ENCODE peak calls at places on chromosomes 2 and 18, in eight cellular contexts. One of them, this sample, is unnamed.

GRCh38 chr2:132417430-132418035 is 928 bp downstream of the GPR39 start:
- DNase-seq in neural progenitor cell: no peak
- DNase-seq in mesenchymal stem cell: no peak
- DNase-seq in fibroblast of lung: no peak
- DNase-seq in aorta: no peak
- DNase-seq in lower lobe of right lung: no peak
- DNase-seq in fibroblast of pulmonary artery: no peak
- DNase-seq in fibroblast of mammary gland: no peak
- DNase-seq in this sample: no peak

GRCh38 chr2:98134601-98135000 is 47.6 kb downstream of the VWA3B start:
- DNase-seq in neural progenitor cell: no peak
- DNase-seq in mesenchymal stem cell: no peak
- DNase-seq in fibroblast of lung: no peak
- DNase-seq in aorta: no peak
- DNase-seq in lower lobe of right lung: no peak
- DNase-seq in fibroblast of pulmonary artery: peak
- DNase-seq in fibroblast of mammary gland: peak
- DNase-seq in this sample: peak

GRCh38 chr2:166373951-166374350 is 1.8 kb downstream of the SCN9A start:
- DNase-seq in neural progenitor cell: no peak
- DNase-seq in mesenchymal stem cell: peak
- DNase-seq in fibroblast of lung: peak
- DNase-seq in aorta: no peak
- DNase-seq in lower lobe of right lung: no peak
- DNase-seq in fibroblast of pulmonary artery: peak
- DNase-seq in fibroblast of mammary gland: peak
- DNase-seq in this sample: peak

GRCh38 chr18:2486426-2486825 is 84.9 kb downstream of the METTL4 start:
- DNase-seq in neural progenitor cell: no peak
- DNase-seq in mesenchymal stem cell: peak
- DNase-seq in fibroblast of lung: no peak
- DNase-seq in aorta: no peak
- DNase-seq in lower lobe of right lung: no peak
- DNase-seq in fibroblast of pulmonary artery: no peak
- DNase-seq in fibroblast of mammary gland: no peak
- DNase-seq in this sample: no peak

GRCh38 chr2:218882866-218883366 is 2.3 kb downstream of the WNT10A start:
- DNase-seq in neural progenitor cell: no peak
- DNase-seq in mesenchymal stem cell: no peak
- DNase-seq in fibroblast of lung: no peak
- DNase-seq in aorta: peak
- DNase-seq in lower lobe of right lung: no peak
- DNase-seq in fibroblast of pulmonary artery: no peak
- DNase-seq in fibroblast of mammary gland: peak
- DNase-seq in this sample: no peak

GRCh38 chr2:50512397-50512796 is 519.5 kb downstream of the NRXN1 start:
- DNase-seq in neural progenitor cell: peak
- DNase-seq in mesenchymal stem cell: no peak
- DNase-seq in fibroblast of lung: no peak
- DNase-seq in aorta: no peak
- DNase-seq in lower lobe of right lung: no peak
- DNase-seq in fibroblast of pulmonary artery: no peak
- DNase-seq in fibroblast of mammary gland: no peak
- DNase-seq in this sample: no peak

GRCh38 chr2:75003773-75004172 is 45.3 kb downstream of the POLE4 start:
- DNase-seq in neural progenitor cell: no peak
- DNase-seq in mesenchymal stem cell: no peak
- DNase-seq in fibroblast of lung: no peak
- DNase-seq in aorta: no peak
- DNase-seq in lower lobe of right lung: no peak
- DNase-seq in fibroblast of pulmonary artery: peak
- DNase-seq in fibroblast of mammary gland: no peak
- DNase-seq in this sample: no peak

GRCh38 chr2:68190991-68191731 is 33.5 kb downstream of the PNO1 start:
- DNase-seq in neural progenitor cell: no peak
- DNase-seq in mesenchymal stem cell: peak
- DNase-seq in fibroblast of lung: peak
- DNase-seq in aorta: no peak
- DNase-seq in lower lobe of right lung: no peak
- DNase-seq in fibroblast of pulmonary artery: peak
- DNase-seq in fibroblast of mammary gland: peak
- DNase-seq in this sample: peak

GRCh38 chr2:42795871-42796301 is 3.5 kb upstream of the HAAO start:
- DNase-seq in neural progenitor cell: no peak
- DNase-seq in mesenchymal stem cell: peak
- DNase-seq in fibroblast of lung: peak
- DNase-seq in aorta: no peak
- DNase-seq in lower lobe of right lung: no peak
- DNase-seq in fibroblast of pulmonary artery: no peak
- DNase-seq in fibroblast of mammary gland: peak
- DNase-seq in this sample: no peak

GRCh38 chr18:41977233-41977632 is 22.2 kb downstream of the PIK3C3 start:
- DNase-seq in neural progenitor cell: no peak
- DNase-seq in mesenchymal stem cell: no peak
- DNase-seq in fibroblast of lung: no peak
- DNase-seq in aorta: no peak
- DNase-seq in lower lobe of right lung: no peak
- DNase-seq in fibroblast of pulmonary artery: no peak
- DNase-seq in fibroblast of mammary gland: no peak
- DNase-seq in this sample: no peak

GRCh38 chr18:67919316-67919715 is 402.8 kb upstream of the DSEL start:
- DNase-seq in neural progenitor cell: no peak
- DNase-seq in mesenchymal stem cell: no peak
- DNase-seq in fibroblast of lung: no peak
- DNase-seq in aorta: no peak
- DNase-seq in lower lobe of right lung: no peak
- DNase-seq in fibroblast of pulmonary artery: no peak
- DNase-seq in fibroblast of mammary gland: peak
- DNase-seq in this sample: no peak

GRCh38 chr2:66803651-66804050 is 368.7 kb downstream of the MEIS1 start:
- DNase-seq in neural progenitor cell: no peak
- DNase-seq in mesenchymal stem cell: no peak
- DNase-seq in fibroblast of lung: peak
- DNase-seq in aorta: no peak
- DNase-seq in lower lobe of right lung: no peak
- DNase-seq in fibroblast of pulmonary artery: peak
- DNase-seq in fibroblast of mammary gland: peak
- DNase-seq in this sample: no peak

GRCh38 chr2:240905176-240905781 is 857 bp upstream of the CROCC2 start:
- DNase-seq in neural progenitor cell: no peak
- DNase-seq in mesenchymal stem cell: no peak
- DNase-seq in fibroblast of lung: no peak
- DNase-seq in aorta: peak
- DNase-seq in lower lobe of right lung: peak
- DNase-seq in fibroblast of pulmonary artery: no peak
- DNase-seq in fibroblast of mammary gland: no peak
- DNase-seq in this sample: no peak

GRCh38 chr2:88690591-88691338 is 708 bp upstream of the RPIA start:
- DNase-seq in neural progenitor cell: no peak
- DNase-seq in mesenchymal stem cell: no peak
- DNase-seq in fibroblast of lung: no peak
- DNase-seq in aorta: peak
- DNase-seq in lower lobe of right lung: peak
- DNase-seq in fibroblast of pulmonary artery: peak
- DNase-seq in fibroblast of mammary gland: peak
- DNase-seq in this sample: no peak

GRCh38 chr2:71683070-71683469 is 229.7 kb downstream of the DYSF start:
- DNase-seq in neural progenitor cell: no peak
- DNase-seq in mesenchymal stem cell: no peak
- DNase-seq in fibroblast of lung: no peak
- DNase-seq in aorta: no peak
- DNase-seq in lower lobe of right lung: no peak
- DNase-seq in fibroblast of pulmonary artery: no peak
- DNase-seq in fibroblast of mammary gland: no peak
- DNase-seq in this sample: no peak

GRCh38 chr2:111106720-111107119 is 14.0 kb upstream of the BCL2L11 start:
- DNase-seq in neural progenitor cell: no peak
- DNase-seq in mesenchymal stem cell: no peak
- DNase-seq in fibroblast of lung: no peak
- DNase-seq in aorta: no peak
- DNase-seq in lower lobe of right lung: no peak
- DNase-seq in fibroblast of pulmonary artery: no peak
- DNase-seq in fibroblast of mammary gland: peak
- DNase-seq in this sample: no peak

GRCh38 chr2:233353101-233353768 is 1.1 kb upstream of the DGKD start:
- DNase-seq in neural progenitor cell: no peak
- DNase-seq in mesenchymal stem cell: no peak
- DNase-seq in fibroblast of lung: no peak
- DNase-seq in aorta: no peak
- DNase-seq in lower lobe of right lung: peak
- DNase-seq in fibroblast of pulmonary artery: no peak
- DNase-seq in fibroblast of mammary gland: no peak
- DNase-seq in this sample: no peak
- H3K4me3 ChIP-seq in neural progenitor cell: peak
- H3K4me3 ChIP-seq in mesenchymal stem cell: peak
- H3K4me3 ChIP-seq in fibroblast of lung: no peak
- H3K4me3 ChIP-seq in aorta: no peak
- H3K4me3 ChIP-seq in lower lobe of right lung: peak
- H3K4me3 ChIP-seq in fibroblast of pulmonary artery: no peak
- H3K4me3 ChIP-seq in fibroblast of mammary gland: no peak
- H3K4me3 ChIP-seq in this sample: no peak

GRCh38 chr2:120959426-120959825 is 223.8 kb downstream of the GLI2 start:
- DNase-seq in neural progenitor cell: no peak
- DNase-seq in mesenchymal stem cell: no peak
- DNase-seq in fibroblast of lung: no peak
- DNase-seq in aorta: no peak
- DNase-seq in lower lobe of right lung: no peak
- DNase-seq in fibroblast of pulmonary artery: no peak
- DNase-seq in fibroblast of mammary gland: no peak
- DNase-seq in this sample: no peak

GRCh38 chr2:120957905-120958304 is 222.2 kb downstream of the GLI2 start:
- DNase-seq in neural progenitor cell: no peak
- DNase-seq in mesenchymal stem cell: no peak
- DNase-seq in fibroblast of lung: no peak
- DNase-seq in aorta: no peak
- DNase-seq in lower lobe of right lung: no peak
- DNase-seq in fibroblast of pulmonary artery: no peak
- DNase-seq in fibroblast of mammary gland: no peak
- DNase-seq in this sample: no peak

GRCh38 chr2:120956486-120957156 is 221.0 kb downstream of the GLI2 start:
- DNase-seq in neural progenitor cell: no peak
- DNase-seq in mesenchymal stem cell: no peak
- DNase-seq in fibroblast of lung: no peak
- DNase-seq in aorta: no peak
- DNase-seq in lower lobe of right lung: no peak
- DNase-seq in fibroblast of pulmonary artery: no peak
- DNase-seq in fibroblast of mammary gland: no peak
- DNase-seq in this sample: no peak

GRCh38 chr2:120960994-120961393 is 225.3 kb downstream of the GLI2 start:
- DNase-seq in neural progenitor cell: no peak
- DNase-seq in mesenchymal stem cell: no peak
- DNase-seq in fibroblast of lung: no peak
- DNase-seq in aorta: no peak
- DNase-seq in lower lobe of right lung: no peak
- DNase-seq in fibroblast of pulmonary artery: no peak
- DNase-seq in fibroblast of mammary gland: no peak
- DNase-seq in this sample: no peak

DNA sequence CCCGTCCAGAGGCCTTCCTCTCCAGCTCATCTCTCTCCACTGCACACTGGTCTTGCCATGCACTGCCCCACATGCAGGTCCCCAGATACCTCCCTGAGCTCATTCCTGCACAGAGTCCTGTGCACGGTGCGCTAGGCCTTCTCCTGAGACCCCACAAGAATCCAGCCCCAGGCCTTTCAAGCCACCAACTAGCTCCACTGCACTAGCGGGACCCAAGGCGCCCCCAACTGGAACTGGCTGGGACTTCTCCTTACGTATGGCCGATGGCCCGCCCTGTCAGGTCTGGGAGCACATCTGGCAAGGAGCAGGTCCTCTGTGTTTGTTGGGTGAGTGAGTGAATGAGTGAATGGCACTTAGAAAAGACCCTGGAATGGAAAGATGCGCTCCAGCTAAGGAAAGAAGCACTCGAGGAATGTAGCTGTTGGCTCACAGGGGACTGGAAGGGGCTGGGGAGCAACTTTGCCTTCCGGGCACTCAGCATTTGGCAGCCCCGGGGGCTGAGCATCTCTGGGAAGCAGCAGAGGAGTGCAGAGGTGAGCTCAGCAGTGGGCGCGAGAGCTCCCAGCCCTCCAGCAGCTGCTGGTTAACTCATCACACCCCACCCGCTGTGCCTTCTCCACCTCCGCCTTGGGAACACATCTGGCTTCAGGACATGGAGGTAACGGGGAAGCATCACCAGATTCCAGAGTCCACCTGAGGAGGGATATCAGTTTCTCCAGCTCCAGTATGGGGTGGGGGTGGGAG is 223.1 kb downstream of the GLI2 start:
- DNase-seq in neural progenitor cell: peak
- DNase-seq in mesenchymal stem cell: peak
- DNase-seq in fibroblast of lung: no peak
- DNase-seq in aorta: no peak
- DNase-seq in lower lobe of right lung: no peak
- DNase-seq in fibroblast of pulmonary artery: no peak
- DNase-seq in fibroblast of mammary gland: no peak
- DNase-seq in this sample: no peak
- H3K4me3 ChIP-seq in neural progenitor cell: no peak
- H3K4me3 ChIP-seq in mesenchymal stem cell: no peak
- H3K4me3 ChIP-seq in fibroblast of lung: no peak
- H3K4me3 ChIP-seq in aorta: no peak
- H3K4me3 ChIP-seq in lower lobe of right lung: no peak
- H3K4me3 ChIP-seq in fibroblast of pulmonary artery: no peak
- H3K4me3 ChIP-seq in fibroblast of mammary gland: no peak
- H3K4me3 ChIP-seq in this sample: no peak

GRCh38 chr2:177242136-177242987 is 22.2 kb downstream of the NFE2L2 start:
- DNase-seq in neural progenitor cell: no peak
- DNase-seq in mesenchymal stem cell: peak
- DNase-seq in fibroblast of lung: peak
- DNase-seq in aorta: no peak
- DNase-seq in lower lobe of right lung: no peak
- DNase-seq in fibroblast of pulmonary artery: peak
- DNase-seq in fibroblast of mammary gland: peak
- DNase-seq in this sample: peak
- H3K4me3 ChIP-seq in neural progenitor cell: no peak
- H3K4me3 ChIP-seq in mesenchymal stem cell: peak
- H3K4me3 ChIP-seq in fibroblast of lung: peak
- H3K4me3 ChIP-seq in aorta: peak
- H3K4me3 ChIP-seq in lower lobe of right lung: no peak
- H3K4me3 ChIP-seq in fibroblast of pulmonary artery: peak
- H3K4me3 ChIP-seq in fibroblast of mammary gland: peak
- H3K4me3 ChIP-seq in this sample: peak

DNA sequence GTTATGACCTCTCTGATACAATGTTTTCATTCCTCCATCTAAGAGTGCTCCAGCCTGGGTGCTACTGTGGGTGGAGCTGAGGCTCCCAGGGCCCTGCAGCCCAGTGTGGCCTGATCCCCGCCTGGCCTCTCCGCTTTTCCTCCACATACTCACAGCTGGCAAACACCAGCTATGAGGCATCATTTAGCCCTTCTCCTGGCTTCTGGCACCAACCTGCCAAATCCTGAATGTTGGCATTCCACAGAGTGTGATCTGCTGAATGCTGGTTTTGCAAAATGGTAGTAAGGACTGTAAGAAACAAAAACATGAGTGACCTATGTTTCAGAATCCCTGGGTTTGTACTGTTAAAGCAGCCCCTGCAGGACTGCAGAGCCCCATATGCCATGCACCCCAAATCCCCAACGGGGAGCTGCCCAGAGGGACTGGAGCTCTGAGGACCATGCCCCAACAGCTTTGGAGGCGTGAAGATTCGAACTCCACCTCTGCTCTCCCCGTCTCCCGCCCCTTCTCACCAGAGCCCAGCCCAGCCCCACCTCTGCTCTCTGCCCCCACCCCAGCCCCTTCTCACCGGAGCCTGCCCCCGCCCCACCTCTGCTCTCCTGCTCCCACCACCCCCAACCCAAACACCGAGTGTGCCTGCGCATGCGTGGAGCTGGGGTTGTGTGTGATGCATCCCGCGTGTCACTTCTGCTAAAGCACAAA is 4.2 kb downstream of the SLC66A2 start:
- DNase-seq in neural progenitor cell: no peak
- DNase-seq in mesenchymal stem cell: no peak
- DNase-seq in fibroblast of lung: no peak
- DNase-seq in aorta: peak
- DNase-seq in lower lobe of right lung: peak
- DNase-seq in fibroblast of pulmonary artery: no peak
- DNase-seq in fibroblast of mammary gland: peak
- DNase-seq in this sample: no peak
- H3K4me3 ChIP-seq in neural progenitor cell: no peak
- H3K4me3 ChIP-seq in mesenchymal stem cell: no peak
- H3K4me3 ChIP-seq in fibroblast of lung: no peak
- H3K4me3 ChIP-seq in aorta: no peak
- H3K4me3 ChIP-seq in lower lobe of right lung: no peak
- H3K4me3 ChIP-seq in fibroblast of pulmonary artery: no peak
- H3K4me3 ChIP-seq in fibroblast of mammary gland: no peak
- H3K4me3 ChIP-seq in this sample: no peak